ENCODE peak calls at places on chromosome 19, in six cellular contexts. J is fibroblast of the aortic adventitia, O is hippocampal formation, Q is left ventricle myocardium inferior, S is NCI-H2171, D is T-helper 9 cell. B is an unnamed sample.

GRCh38 chr19:13902993-13903555 is 2.8 kb downstream of the BRME1 start:
- DNase-seq in S (no peak), D (no peak), Q (no peak), J (no peak), O (no peak), B (no peak)

GRCh38 chr19:18252370-18252717 is 21.9 kb downstream of the IQCN start:
- DNase-seq in Q (no peak), J (no peak), O (no peak), D (no peak), S (no peak), B (no peak)

GRCh38 chr19:6521718-6522646 is 8.8 kb upstream of the TNFSF9 start:
- DNase-seq in J (peak), Q (no peak), D (peak), O (no peak), S (no peak), B (no peak)

GRCh38 chr19:3471954-3472655 is 8.2 kb downstream of the SMIM24 start:
- DNase-seq in J (no peak), Q (peak), O (no peak), S (no peak), D (peak), B (peak)

GRCh38 chr19:3407556-3408516 is 41.5 kb downstream of the NFIC start:
- DNase-seq in S (no peak), O (peak), D (no peak), Q (peak), J (peak), B (peak)

GRCh38 chr19:6530385-6531162 is at the start of gene TNFSF9:
- DNase-seq in O (peak), Q (peak), S (peak), D (peak), J (peak), B (peak)

GRCh38 chr19:5448374-5448773 is 6.8 kb upstream of the ZNRF4 start:
- DNase-seq in D (no peak), O (no peak), Q (no peak), J (no peak), S (no peak), B (no peak)

GRCh38 chr19:1286859-1287621 is 1.4 kb downstream of the EFNA2 start:
- DNase-seq in D (no peak), Q (no peak), S (no peak), J (no peak), O (no peak), B (no peak)

GRCh38 chr19:17719730-17720486 is 628 bp downstream of the MAP1S start:
- DNase-seq in J (no peak), D (peak), O (no peak), S (peak), Q (no peak), B (no peak)

GRCh38 chr19:11530432-11530831 is 1.5 kb upstream of the ECSIT start:
- DNase-seq in D (no peak), Q (peak), O (peak), J (peak), S (peak), B (peak)

GRCh38 chr19:12721656-12722565 is 1.8 kb downstream of the TNPO2 start:
- DNase-seq in Q (peak), D (peak), J (peak), O (no peak), S (peak), B (peak)

GRCh38 chr19:4012092-4012974 is 4.8 kb downstream of the PIAS4 start:
- DNase-seq in Q (no peak), J (no peak), O (no peak), D (no peak), S (no peak), B (no peak)

GRCh38 chr19:42286349-42287016 is 15.4 kb upstream of the PRR19 start:
- DNase-seq in J (peak), Q (peak), S (no peak), D (no peak), O (no peak), B (peak)

GRCh38 chr19:42563352-42564210 is 31.1 kb downstream of the CEACAM8 start:
- DNase-seq in D (no peak), J (peak), O (peak), S (peak), Q (no peak), B (no peak)

GRCh38 chr19:51796195-51796679 is 1.3 kb downstream of the FPR3 start:
- DNase-seq in D (no peak), J (no peak), Q (no peak), S (no peak), O (no peak), B (no peak)

GRCh38 chr19:3225677-3226093 is 1.2 kb downstream of the CELF5 start:
- DNase-seq in D (no peak), O (no peak), S (no peak), Q (no peak), J (no peak), B (no peak)

GRCh38 chr19:8321760-8322637 is 703 bp downstream of the RPS28 start:
- DNase-seq in S (no peak), O (no peak), J (no peak), Q (no peak), D (no peak), B (no peak)

GRCh38 chr19:44796701-44797115 is 12.2 kb upstream of the BCAM start:
- DNase-seq in J (no peak), D (no peak), S (no peak), O (no peak), Q (peak), B (no peak)

GRCh38 chr19:45772130-45772880 is 3.3 kb upstream of the SIX5 start:
- DNase-seq in S (no peak), Q (no peak), D (no peak), J (no peak), O (no peak), B (no peak)

GRCh38 chr19:3968556-3969434 is 2.1 kb downstream of the DAPK3 start:
- DNase-seq in D (no peak), S (no peak), J (peak), Q (peak), O (no peak), B (no peak)

GRCh38 chr19:19900124-19900523 is 622 bp upstream of the ZNF93 start:
- DNase-seq in D (no peak), O (no peak), S (peak), Q (no peak), J (peak), B (no peak)

GRCh38 chr19:39998511-39998910 is 1.7 kb downstream of the ZNF546 start:
- DNase-seq in O (no peak), D (no peak), J (peak), Q (no peak), S (no peak), B (no peak)

B was measured in hypothalamus.